ENCODE peak calls at places on chromosome 20, in eight cellular contexts. J is pancreas, N is lower lobe of right lung, U is BJ, A is astrocyte, H is left ventricle myocardium inferior, G is spleen, T is SJSA1. L is an unnamed sample.

GRCh38 chr20:23626040-23626620 is 11.6 kb downstream of the CST3 start:
- DNase-seq in J (no peak), N (no peak), U (no peak), A (no peak), H (no peak), G (no peak), T (no peak), L (no peak)

GRCh38 chr20:48538856-48539255 is 288.9 kb downstream of the PREX1 start:
- DNase-seq in J (no peak), N (no peak), U (no peak), A (peak; percentile 12), H (no peak), G (no peak), T (no peak), L (no peak)

GRCh38 chr20:25013478-25014380 is 21.2 kb upstream of the APMAP start:
- DNase-seq in J (peak; percentile 13), N (no peak), U (no peak), A (no peak), H (no peak), G (peak; percentile 71), T (peak; percentile 33), L (no peak)

GRCh38 chr20:51955756-51956155 is 153.4 kb upstream of the SALL4 start:
- DNase-seq in J (no peak), N (no peak), U (no peak), A (peak; percentile 79), H (no peak), G (no peak), T (no peak), L (no peak)

GRCh38 chr20:51574248-51575033 is 31.9 kb upstream of the NFATC2 start:
- DNase-seq in J (no peak), N (no peak), U (no peak), A (no peak), H (no peak), G (no peak), T (no peak), L (no peak)

GRCh38 chr20:51402201-51402600 is 140.3 kb downstream of the NFATC2 start:
- DNase-seq in J (no peak), N (no peak), U (no peak), A (peak; percentile 62), H (no peak), G (peak; percentile 80), T (no peak), L (no peak)

GRCh38 chr20:5150226-5151076 is 23.6 kb downstream of the CDS2 start:
- DNase-seq in J (no peak), N (no peak), U (no peak), A (peak; percentile 60), H (no peak), G (no peak), T (no peak), L (no peak)

GRCh38 chr20:20210327-20210726 is 157.6 kb upstream of the INSM1 start:
- DNase-seq in J (no peak), N (no peak), U (no peak), A (no peak), H (no peak), G (no peak), T (no peak), L (no peak)

DNA sequence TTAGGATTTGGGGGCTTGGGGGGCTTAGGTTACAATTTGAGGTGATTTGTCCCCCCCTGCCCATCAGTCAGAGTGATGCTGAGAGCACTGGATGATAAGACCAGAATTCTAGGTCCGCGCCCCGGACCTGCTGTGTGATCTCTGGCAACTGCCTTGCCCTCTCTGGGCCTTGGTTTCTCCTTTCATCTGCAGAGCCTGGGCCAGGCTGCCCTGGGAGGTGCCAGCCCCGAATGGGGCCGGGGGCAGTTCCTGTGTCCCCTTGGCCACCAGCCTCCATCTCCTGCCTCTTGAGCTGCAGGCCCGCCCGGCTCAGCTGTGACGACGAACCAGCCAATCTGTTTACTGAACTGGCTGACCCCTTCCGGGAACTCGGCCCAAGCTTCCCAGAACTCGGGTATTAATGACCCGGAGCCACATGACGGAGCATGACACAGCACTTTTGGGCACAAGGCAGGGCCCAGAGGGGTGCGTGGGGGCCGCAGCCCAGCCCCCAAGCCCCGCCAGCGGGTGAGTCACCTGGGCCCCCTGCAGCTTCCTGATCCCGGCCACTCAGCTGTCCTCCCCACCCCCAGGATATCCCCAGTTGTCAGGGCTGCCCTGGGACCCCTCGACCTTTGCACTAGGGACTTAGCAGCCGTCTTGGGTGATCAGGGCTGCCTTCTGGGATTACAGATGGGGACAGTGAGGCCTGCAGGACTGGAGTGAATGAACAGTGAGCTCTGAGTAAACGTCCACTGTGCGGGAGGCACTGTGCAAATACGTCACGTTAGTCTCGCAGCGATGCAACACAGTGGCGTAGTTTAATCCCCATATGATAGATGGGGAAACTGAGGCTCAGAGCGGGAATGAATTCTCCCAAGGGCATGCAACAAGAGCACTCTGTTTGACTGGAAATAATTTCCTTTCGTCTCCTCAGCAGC is 102.0 kb downstream of the CEBPB start:
- DNase-seq in J (peak; percentile 91), N (peak; percentile 93), U (peak; percentile 71), A (peak; percentile 95), H (peak; percentile 91), G (peak; percentile 93), T (peak; percentile 94), L (peak; percentile 98)
- H3K4me3 ChIP-seq in J (no peak overlapping the region), N (no peak overlapping the region), U (no peak overlapping the region), A (no peak overlapping the region), H (no peak overlapping the region), G (no peak overlapping the region), T (no peak overlapping the region), L (no peak overlapping the region)

GRCh38 chr20:33622705-33623390 is 39.3 kb upstream of the C20orf144 start:
- DNase-seq in J (no peak), N (no peak), U (no peak), A (no peak), H (no peak), G (no peak), T (no peak), L (no peak)

GRCh38 chr20:33624399-33624798 is 37.7 kb upstream of the C20orf144 start:
- DNase-seq in J (no peak), N (no peak), U (no peak), A (no peak), H (no peak), G (no peak), T (no peak), L (no peak)

GRCh38 chr20:33627577-33628216 is 34.4 kb upstream of the C20orf144 start:
- DNase-seq in J (no peak), N (no peak), U (no peak), A (no peak), H (no peak), G (no peak), T (no peak), L (no peak)

GRCh38 chr20:33629533-33629932 is 32.6 kb upstream of the C20orf144 start:
- DNase-seq in J (no peak), N (no peak), U (no peak), A (no peak), H (no peak), G (no peak), T (no peak), L (no peak)

GRCh38 chr20:33626190-33626589 is 35.9 kb upstream of the C20orf144 start:
- DNase-seq in J (no peak), N (no peak), U (no peak), A (no peak), H (no peak), G (no peak), T (no peak), L (no peak)
- H3K36me3 ChIP-seq in J (peaks cover 25% of the 10 kb centered on the region), N (peaks cover 69% of the 10 kb centered on the region), U (peaks cover 8% of the 10 kb centered on the region), A (peaks cover 5% of the 10 kb centered on the region), H (peaks cover 81% of the 10 kb centered on the region), G (peaks cover 3% of the 10 kb centered on the region), T (peaks cover 31% of the 10 kb centered on the region), L (peaks cover 38% of the 10 kb centered on the region)

GRCh38 chr20:63587256-63587655 is 13.2 kb upstream of the HELZ2 start:
- DNase-seq in J (no peak), N (no peak), U (no peak), A (no peak), H (no peak), G (no peak), T (no peak), L (no peak)

GRCh38 chr20:63589261-63590217 is 15.5 kb upstream of the HELZ2 start:
- DNase-seq in J (peak; percentile 68), N (peak; percentile 42), U (no peak), A (no peak), H (no peak), G (no peak), T (no peak), L (no peak)

GRCh38 chr20:63586797-63587196 is 12.8 kb upstream of the HELZ2 start:
- DNase-seq in J (no peak), N (no peak), U (no peak), A (no peak), H (no peak), G (no peak), T (no peak), L (no peak)

GRCh38 chr20:63588641-63589041 is 14.6 kb upstream of the HELZ2 start:
- DNase-seq in J (no peak), N (peak; percentile 42), U (no peak), A (no peak), H (no peak), G (no peak), T (peak; percentile 42), L (no peak)

DNA sequence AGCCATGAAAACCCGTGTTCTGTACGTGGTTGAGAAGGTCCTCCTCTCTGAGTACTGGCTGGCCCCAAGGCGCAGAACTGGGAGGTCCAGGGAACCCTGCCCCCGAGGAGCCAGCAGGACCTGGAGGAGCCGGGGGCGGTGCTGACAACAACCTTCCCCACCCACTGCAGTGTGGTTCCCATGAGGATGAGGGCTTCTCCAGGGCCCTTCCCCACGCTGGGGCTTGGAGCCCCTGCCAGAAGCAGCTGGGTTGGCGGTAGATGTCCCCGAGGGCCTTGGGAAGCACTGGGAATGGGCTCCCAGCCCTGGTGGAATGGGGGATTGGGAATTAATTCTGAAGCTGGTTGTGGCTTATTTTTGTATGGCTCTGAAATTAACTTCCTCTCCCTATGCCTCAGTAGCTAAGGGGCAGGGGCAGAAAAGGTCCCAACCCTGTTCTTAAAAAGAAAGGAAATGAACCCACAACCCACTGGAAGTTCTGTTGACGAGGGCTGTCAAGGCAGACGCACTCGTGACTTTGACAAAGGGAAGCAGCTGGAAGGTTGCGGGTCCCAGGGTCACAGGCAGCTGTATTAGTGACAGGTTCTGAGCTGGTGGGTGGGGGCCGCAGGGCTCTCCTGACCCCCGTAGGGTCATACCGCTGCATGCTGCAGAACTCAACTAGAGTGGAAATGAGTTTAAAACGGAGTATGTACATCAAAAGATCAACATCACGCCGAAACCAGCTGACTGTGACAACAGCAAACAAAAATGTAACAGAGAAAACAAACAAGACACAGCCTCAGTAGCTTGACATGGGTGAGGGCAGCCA is 13.9 kb upstream of the HELZ2 start:
- DNase-seq in J (no peak), N (no peak), U (no peak), A (no peak), H (no peak), G (no peak), T (no peak), L (no peak)
- H3K4me3 ChIP-seq in J (no peak overlapping the region), N (no peak overlapping the region), U (no peak overlapping the region), A (no peak overlapping the region), H (no peak overlapping the region), G (no peak overlapping the region), T (no peak overlapping the region), L (no peak overlapping the region)

DNA sequence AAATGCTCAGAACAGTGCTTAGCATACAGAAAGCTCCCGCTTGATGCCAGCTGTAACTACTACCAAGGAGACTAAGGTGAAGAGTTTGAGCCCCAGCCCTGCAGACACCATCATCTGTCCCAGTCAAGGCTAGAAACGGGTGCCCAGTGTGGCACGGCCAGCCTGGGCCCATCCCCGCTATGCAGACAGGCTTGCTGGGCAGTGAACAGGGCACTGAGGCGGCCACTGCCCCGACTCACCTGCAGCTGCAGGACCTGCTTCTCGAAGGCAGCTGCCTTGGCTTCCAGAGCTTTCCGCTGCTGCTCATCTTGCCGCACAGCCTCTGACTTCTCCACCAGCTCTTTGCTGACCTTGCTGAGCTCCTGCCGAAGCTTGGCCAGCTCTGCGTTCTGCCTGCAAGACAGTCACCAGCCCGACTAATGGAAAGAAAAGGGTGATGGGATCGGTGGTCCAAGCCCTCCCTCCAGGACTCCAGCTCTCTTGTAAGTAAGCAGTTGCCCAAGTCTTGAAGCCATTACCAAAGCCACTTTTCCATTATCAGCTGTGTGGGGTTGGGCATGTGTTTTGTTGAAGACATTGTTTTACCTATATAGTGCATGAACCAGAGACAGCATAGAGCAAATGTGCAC is 48.7 kb downstream of the RRBP1 start:
- DNase-seq in J (no peak), N (no peak), U (no peak), A (no peak), H (no peak), G (no peak), T (no peak), L (no peak)
- H3K36me3 ChIP-seq in J (peaks cover 95% of the 10 kb centered on the region), N (peaks cover 100% of the 10 kb centered on the region), U (peaks cover 89% of the 10 kb centered on the region), A (peaks cover 52% of the 10 kb centered on the region), H (peaks cover 88% of the 10 kb centered on the region), G (no peaks in the 10 kb centered on the region), T (peaks cover 100% of the 10 kb centered on the region), L (peaks cover 79% of the 10 kb centered on the region)

L was measured in right atrium auricular region.